ENCODE peak calls at places on chromosomes 11 and 22, in nine cellular contexts. K is activated CD4-positive, alpha-beta T cell treated with anti-CD3 and anti-CD28 coated beads, Interleukin-2, amount 50 U/mL, for 48 hours; O is activated CD4-positive, CD25-positive, alpha-beta regulatory T cell; J is omental fat pad; A is smooth muscle cell of the brain vasculature; T is cardiac fibroblast; I is ACHN; H is activated gamma-delta T cell treated with Interleukin-2 at 50 U/mL for 16 hours; Y is LoVo. Q is an unnamed sample.

GRCh38 chr11:99325807-99326206 is 305.1 kb downstream of the CNTN5 start:
- DNase-seq in O (no peak), T (peak), Y (no peak), H (no peak), J (no peak), I (peak), K (no peak), A (peak), Q (peak)

GRCh38 chr22:41285441-41285819 is 557 bp downstream of the RANGAP1 start:
- DNase-seq in J (peak), O (peak), T (peak), H (peak), I (peak), K (peak), Y (peak), A (no peak), Q (peak)

GRCh38 chr11:43508511-43508918 is 149.8 kb downstream of the TTC17 start:
- DNase-seq in J (no peak), I (no peak), Y (peak), H (no peak), T (peak), K (no peak), O (no peak), A (no peak), Q (peak)

GRCh38 chr11:60783911-60784310 is 1.2 kb upstream of the MS4A10 start:
- DNase-seq in K (no peak), J (no peak), T (no peak), I (no peak), A (no peak), Y (no peak), H (no peak), O (no peak), Q (no peak)

GRCh38 chr11:122179966-122180365 is 64.0 kb upstream of the BLID start:
- DNase-seq in T (no peak), O (no peak), J (no peak), H (no peak), I (no peak), Y (no peak), A (no peak), K (no peak), Q (no peak)

GRCh38 chr11:128467610-128468041 is 119.7 kb downstream of the ETS1 start:
- DNase-seq in H (no peak), K (no peak), T (peak), O (no peak), J (no peak), Y (peak), I (peak), A (peak), Q (peak)

GRCh38 chr11:61533039-61533375 is 24.5 kb downstream of the LRRC10B start:
- DNase-seq in J (no peak), O (no peak), I (no peak), T (no peak), H (no peak), Y (no peak), K (no peak), A (no peak), Q (no peak)

GRCh38 chr11:59189986-59190385 is 18.1 kb downstream of the DTX4 start:
- DNase-seq in A (no peak), T (peak), H (no peak), K (no peak), O (no peak), I (no peak), Y (no peak), J (no peak), Q (peak)

GRCh38 chr11:64089493-64089892 is 53.8 kb downstream of the FLRT1 start:
- DNase-seq in A (no peak), Y (no peak), K (no peak), I (no peak), H (no peak), O (no peak), T (no peak), J (no peak), Q (no peak)

GRCh38 chr11:35241531-35241930 is 102.6 kb downstream of the CD44 start:
- DNase-seq in T (no peak), Y (no peak), K (no peak), H (no peak), J (no peak), A (no peak), O (no peak), I (no peak), Q (no peak)

GRCh38 chr11:89405629-89406028 is 85.5 kb downstream of the NOX4 start:
- DNase-seq in H (no peak), Y (no peak), A (no peak), J (no peak), O (no peak), I (peak), K (no peak), T (peak), Q (peak)

GRCh38 chr11:20031155-20032001 is 128.9 kb downstream of the DBX1 start:
- DNase-seq in A (peak), I (peak), O (no peak), H (no peak), J (no peak), Y (peak), K (no peak), T (peak), Q (peak)

GRCh38 chr11:2929511-2929879 is 275 bp upstream of the PHLDA2 start:
- DNase-seq in Y (peak), A (no peak), J (peak), H (no peak), O (no peak), K (peak), T (peak), I (peak), Q (peak)

GRCh38 chr11:63813035-63813562 is at the start of gene SPINDOC:
- DNase-seq in H (peak), T (peak), K (peak), I (peak), A (no peak), Y (peak), O (peak), J (peak), Q (peak)

GRCh38 chr22:30044369-30044768 is 35.9 kb upstream of the HORMAD2 start:
- DNase-seq in T (peak), J (no peak), Y (peak), A (peak), I (peak), O (no peak), K (no peak), H (no peak), Q (peak)

GRCh38 chr22:38005943-38006342 is 21.6 kb upstream of the SOX10 start:
- DNase-seq in T (no peak), A (no peak), Y (no peak), I (no peak), O (no peak), K (no peak), H (no peak), J (no peak), Q (no peak)

GRCh38 chr11:57762235-57762866 is 749 bp downstream of the CTNND1 start:
- DNase-seq in K (no peak), J (no peak), A (no peak), I (peak), O (no peak), T (no peak), Y (peak), H (no peak), Q (peak)

GRCh38 chr11:10139656-10140055 is 154.4 kb downstream of the SBF2 start:
- DNase-seq in K (no peak), T (peak), J (no peak), I (no peak), A (no peak), H (no peak), Y (peak), O (no peak), Q (peak)

GRCh38 chr11:45238724-45239123 is 47.4 kb downstream of the SYT13 start:
- DNase-seq in Y (no peak), I (no peak), O (no peak), K (no peak), T (peak), J (no peak), A (no peak), H (no peak), Q (peak)

GRCh38 chr11:114280696-114281095 is 15.5 kb upstream of the NNMT start:
- DNase-seq in J (no peak), Y (peak), K (no peak), I (peak), H (no peak), O (no peak), T (peak), A (no peak), Q (peak)

GRCh38 chr22:33917744-33918406 is 2.4 kb downstream of the LARGE1 start:
- DNase-seq in K (no peak), I (no peak), Y (no peak), A (no peak), J (no peak), H (no peak), O (no peak), T (peak), Q (no peak)

GRCh38 chr11:128796275-128796674 is 70.8 kb downstream of the KCNJ1 start:
- DNase-seq in A (no peak), J (no peak), I (no peak), H (no peak), T (peak), O (no peak), Y (no peak), K (no peak), Q (peak)

GRCh38 chr11:2995091-2995561 is 3.0 kb upstream of the NAP1L4 start:
- DNase-seq in J (no peak), T (no peak), O (no peak), K (no peak), A (no peak), I (no peak), H (no peak), Y (no peak), Q (no peak)

GRCh38 chr11:122098223-122098980 is 17.6 kb downstream of the BLID start:
- DNase-seq in J (no peak), I (no peak), A (no peak), H (no peak), Y (no peak), K (no peak), O (no peak), T (no peak), Q (peak)

GRCh38 chr22:19519041-19519926 is 4.9 kb downstream of the CLDN5 start:
- DNase-seq in H (no peak), A (no peak), J (no peak), K (no peak), T (no peak), Y (no peak), O (no peak), I (no peak), Q (no peak)

GRCh38 chr11:105937331-105937730 is 84.7 kb downstream of the MSANTD4 start:
- DNase-seq in O (no peak), J (no peak), H (no peak), K (no peak), I (peak), A (no peak), Y (peak), T (peak), Q (peak)

GRCh38 chr11:77127969-77128691 is at the start of gene MYO7A:
- DNase-seq in H (no peak), J (no peak), A (no peak), K (no peak), I (no peak), Y (no peak), T (peak), O (no peak), Q (no peak)

GRCh38 chr22:37229012-37229804 is 14.9 kb downstream of the RAC2 start:
- DNase-seq in I (peak), O (no peak), T (peak), Y (peak), A (no peak), J (no peak), H (peak), K (peak), Q (peak)

Q was measured in PC-3.